ENCODE peak calls at places on chromosomes 6 and 20, in nine cellular contexts. D, H, R, Q, S, F, Y, O and G are unnamed samples.

GRCh38 chr20:23349338-23350006 is 1.1 kb upstream of the NXT1 start:
- DNase-seq in F (no peak), Y (no peak), D (no peak), S (no peak), Q (peak; percentile 79), H (no peak), O (peak; percentile 16), R (peak; percentile 30), G (no peak)

GRCh38 chr6:11412011-11412424 is 125.5 kb upstream of the TMEM170B start:
- DNase-seq in F (no peak), S (no peak), Y (no peak), O (no peak), Q (no peak), D (no peak), R (no peak), H (no peak), G (no peak)

GRCh38 chr6:158474961-158475343 is 84.9 kb upstream of the TMEM181 start:
- DNase-seq in O (no peak), Y (peak; percentile 20), Q (no peak), S (no peak), D (peak; percentile 21), R (no peak), F (no peak), H (no peak), G (no peak)

GRCh38 chr6:170000071-170000843 is 248.8 kb downstream of the ERMARD start:
- DNase-seq in Q (no peak), H (no peak), Y (no peak), R (no peak), O (no peak), S (no peak), D (no peak), F (no peak), G (no peak)

GRCh38 chr6:26421259-26422144 is 18.8 kb upstream of the BTN3A3 start:
- DNase-seq in H (peak; percentile 76), S (peak; percentile 60), D (peak; percentile 95), F (peak; percentile 81), Q (peak; percentile 97), R (peak; percentile 74), Y (peak; percentile 93), O (peak; percentile 92), G (peak; percentile 83)

GRCh38 chr20:53940883-53941546 is 129.4 kb downstream of the BCAS1 start:
- DNase-seq in S (no peak), F (no peak), Q (peak; percentile 51), Y (no peak), R (no peak), O (no peak), H (peak; percentile 28), D (peak; percentile 92), G (no peak)

GRCh38 chr6:71288228-71289038 is at the start of gene OGFRL1:
- DNase-seq in Y (peak; percentile 14), S (peak; percentile 70), Q (peak; percentile 72), D (peak; percentile 56), F (peak; percentile 81), H (peak; percentile 72), R (peak; percentile 78), O (no peak), G (peak; percentile 74)

GRCh38 chr6:11367638-11368199 is 135.3 kb upstream of the NEDD9 start:
- DNase-seq in S (no peak), Q (no peak), Y (peak; percentile 100), H (no peak), D (no peak), F (no peak), R (no peak), O (no peak), G (no peak)

GRCh38 chr6:38610050-38610619 is 29.6 kb downstream of the BTBD9 start:
- DNase-seq in R (no peak), D (peak; percentile 52), O (no peak), Q (no peak), S (no peak), F (no peak), Y (no peak), H (no peak), G (no peak)
- TF ChIP-seq POLR2AphosphoS5 in R (no peak), D (no peak), O (no peak), Q (no peak), S (no peak), F (no peak), Y (no peak), H (no peak), G (no peak)

DNA sequence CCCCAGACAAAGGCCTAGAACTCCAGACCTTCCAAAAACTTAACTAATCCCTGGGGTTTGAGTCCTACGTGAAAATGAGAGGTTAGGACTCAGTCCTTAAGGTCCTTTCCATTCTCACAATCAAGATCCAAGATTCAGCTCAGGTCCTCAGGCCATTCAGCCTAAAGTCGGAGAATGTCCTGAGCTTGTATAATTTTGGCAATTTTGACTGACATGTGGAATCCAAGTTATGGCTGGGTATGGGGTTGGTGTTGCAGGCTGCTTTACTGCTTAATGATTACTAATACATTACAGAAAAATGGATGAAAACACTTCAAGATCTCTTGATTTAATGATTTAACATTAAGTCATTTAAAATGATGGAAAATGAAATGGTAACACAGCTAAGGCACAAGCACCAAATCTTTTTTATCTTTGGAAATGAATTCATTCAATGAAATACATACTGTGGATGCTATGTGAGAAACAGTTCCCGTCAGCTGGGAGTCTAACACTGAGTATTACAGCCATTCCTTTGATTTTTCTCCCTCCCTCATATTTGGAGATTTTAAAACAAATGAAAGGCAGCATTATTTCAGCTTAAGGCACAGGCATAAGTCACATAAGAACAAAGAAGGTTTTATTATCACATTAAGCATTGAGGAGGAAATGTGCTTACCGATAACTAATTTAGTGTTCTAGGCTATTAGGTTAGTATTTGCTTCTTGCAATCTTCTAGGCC is 1.3 kb downstream of the ARHGAP18 start:
- DNase-seq in H (no peak), D (no peak), O (no peak), S (no peak), Q (no peak), R (no peak), F (no peak), Y (no peak), G (no peak)
- H3K36me3 ChIP-seq in H (no peaks in the 10 kb centered on the region), D (peaks cover 6% of the 10 kb centered on the region), O (no peaks in the 10 kb centered on the region), S (no peaks in the 10 kb centered on the region), Q (no peaks in the 10 kb centered on the region), R (no peaks in the 10 kb centered on the region), F (peaks cover 6% of the 10 kb centered on the region), Y (peaks cover 2% of the 10 kb centered on the region), G (no peaks in the 10 kb centered on the region)

DNA sequence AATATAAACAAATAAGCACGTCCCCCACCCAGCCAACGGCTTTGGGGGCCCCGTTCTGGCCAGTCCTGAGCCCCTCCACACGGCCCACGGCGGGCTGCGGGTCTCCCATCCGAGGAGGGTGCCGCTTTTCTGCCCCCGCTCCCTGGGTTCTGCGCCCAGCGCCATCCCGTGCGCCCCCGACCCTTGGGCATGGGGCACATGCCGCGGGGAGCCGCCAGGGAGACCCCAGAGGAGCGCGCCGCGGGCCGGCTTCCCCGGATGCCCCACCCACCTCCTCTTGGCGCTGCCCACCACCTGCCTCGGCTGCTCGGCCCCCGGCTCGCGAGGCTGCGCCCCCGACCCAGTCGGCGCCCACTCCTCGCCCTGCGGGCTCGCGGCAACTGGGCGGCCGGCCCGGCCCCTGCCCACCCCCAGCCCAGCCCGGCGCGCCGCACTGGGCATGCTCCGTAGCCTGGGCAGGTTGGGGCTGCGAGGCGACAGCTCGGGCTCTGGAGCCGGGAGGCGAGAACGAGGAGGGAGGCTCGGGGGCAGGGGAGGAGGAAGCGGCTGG is 580 bp upstream of the PLCB4 start:
- DNase-seq in O (no peak), Q (peak; percentile 75), H (peak; percentile 84), D (peak; percentile 56), Y (no peak), S (no peak), F (no peak), R (peak; percentile 36), G (peak; percentile 40)
- TF ChIP-seq POLR2AphosphoS5 in O (no peak), Q (peak; percentile 64), H (no peak), D (no peak), Y (no peak), S (no peak), F (no peak), R (no peak), G (no peak)

GRCh38 chr6:89711801-89712200 is 73.3 kb upstream of the LYRM2 start:
- DNase-seq in D (no peak), S (no peak), R (no peak), F (no peak), H (no peak), Y (no peak), Q (no peak), O (no peak), G (no peak)
- H3K36me3 ChIP-seq in D (peaks cover 23% of the 10 kb centered on the region), S (no peaks in the 10 kb centered on the region), R (no peaks in the 10 kb centered on the region), F (peaks cover 100% of the 10 kb centered on the region), H (peaks cover 95% of the 10 kb centered on the region), Y (peaks cover 30% of the 10 kb centered on the region), Q (peaks cover 99% of the 10 kb centered on the region), O (peaks cover 96% of the 10 kb centered on the region), G (no peaks in the 10 kb centered on the region)

DNA sequence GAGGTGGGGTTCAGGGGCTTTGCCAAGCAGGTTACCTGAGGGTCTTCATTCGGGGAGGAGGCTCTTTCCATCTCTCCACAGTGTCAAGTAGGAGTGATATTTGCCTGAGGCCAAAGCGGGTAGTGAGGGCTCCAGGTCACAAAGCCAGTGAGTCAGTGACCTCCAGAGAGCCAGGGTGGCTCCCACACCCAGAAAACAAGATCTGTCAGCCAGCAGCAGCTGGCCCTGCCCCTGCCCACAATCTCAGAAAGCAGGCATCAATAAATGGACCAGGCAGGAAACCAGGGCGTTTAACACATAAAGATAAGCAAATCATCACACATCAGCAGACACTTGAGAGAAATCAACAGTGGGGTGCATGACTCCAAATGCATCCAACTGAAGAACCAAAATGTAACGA is 250.8 kb downstream of the CDH26 start:
- DNase-seq in H (no peak), S (no peak), D (no peak), F (no peak), Q (no peak), Y (no peak), O (no peak), R (no peak), G (no peak)
- TF ChIP-seq POLR2AphosphoS5 in H (no peak), S (no peak), D (no peak), F (no peak), Q (no peak), Y (no peak), O (no peak), R (no peak), G (no peak)

GRCh38 chr20:6040540-6040939 is 13.3 kb downstream of the LRRN4 start:
- DNase-seq in H (no peak), R (no peak), Q (no peak), D (no peak), O (no peak), S (no peak), Y (no peak), F (no peak), G (no peak)
- H3K36me3 ChIP-seq in H (peaks cover 30% of the 10 kb centered on the region), R (no peaks in the 10 kb centered on the region), Q (peaks cover 11% of the 10 kb centered on the region), D (peaks cover 10% of the 10 kb centered on the region), O (peaks cover 53% of the 10 kb centered on the region), S (no peaks in the 10 kb centered on the region), Y (peaks cover 28% of the 10 kb centered on the region), F (peaks cover 74% of the 10 kb centered on the region), G (no peaks in the 10 kb centered on the region)

GRCh38 chr20:362271-363254 is 15.7 kb downstream of the NRSN2 start:
- DNase-seq in O (peak; percentile 30), R (peak; percentile 77), F (peak; percentile 95), H (no peak), Y (peak; percentile 99), Q (peak; percentile 68), D (peak; percentile 89), S (peak; percentile 96), G (peak; percentile 96)
- TF ChIP-seq POLR2AphosphoS5 in O (no peak), R (no peak), F (peak; percentile 85), H (no peak), Y (peak; percentile 19), Q (no peak), D (peak; percentile 37), S (peak; percentile 45), G (peak; percentile 97)

GRCh38 chr6:126040826-126041225 is 54.5 kb downstream of the TRMT11 start:
- DNase-seq in S (no peak), Y (peak; percentile 24), F (peak; percentile 74), Q (no peak), R (peak; percentile 58), H (no peak), O (no peak), D (peak; percentile 80), G (no peak)
- H3K36me3 ChIP-seq in S (no peaks in the 10 kb centered on the region), Y (peaks cover 9% of the 10 kb centered on the region), F (peaks cover 19% of the 10 kb centered on the region), Q (peaks cover 4% of the 10 kb centered on the region), R (no peaks in the 10 kb centered on the region), H (peaks cover 20% of the 10 kb centered on the region), O (peaks cover 83% of the 10 kb centered on the region), D (peaks cover 6% of the 10 kb centered on the region), G (no peaks in the 10 kb centered on the region)

GRCh38 chr6:142845624-142846458 is 99.1 kb downstream of the HIVEP2 start:
- DNase-seq in O (no peak), H (peak; percentile 62), D (peak; percentile 97), Q (peak; percentile 77), R (peak; percentile 90), S (peak; percentile 79), F (peak; percentile 76), Y (peak; percentile 99), G (peak; percentile 89)
- TF ChIP-seq POLR2AphosphoS5 in O (no peak), H (no peak), D (peak; percentile 46), Q (no peak), R (peak; percentile 74), S (peak; percentile 27), F (peak; percentile 57), Y (peak; percentile 70), G (peak; percentile 75)